ENCODE peak calls at places on chromosome 20, in seven cellular contexts. One of them, this sample, is unnamed.

GRCh38 chr20:19824861-19825260 is 66.8 kb downstream of the RIN2 start:
- DNase-seq in HFF-Myc: no peak
- DNase-seq in GM23248: peak
- DNase-seq in GM10248: no peak
- DNase-seq in astrocyte of the spinal cord: no peak
- DNase-seq in NCI-H2029: no peak
- DNase-seq in cardiac septum: no peak
- DNase-seq in this sample: no peak

GRCh38 chr20:58127731-58128130 is 100.7 kb downstream of the ANKRD60 start:
- DNase-seq in cardiac septum: no peak
- DNase-seq in GM23248: peak
- DNase-seq in GM10248: no peak
- DNase-seq in astrocyte of the spinal cord: peak
- DNase-seq in NCI-H2029: peak
- DNase-seq in HFF-Myc: peak
- DNase-seq in this sample: no peak

GRCh38 chr20:50559856-50560623 is 49.9 kb downstream of the PTPN1 start:
- DNase-seq in NCI-H2029: no peak
- DNase-seq in HFF-Myc: no peak
- DNase-seq in GM23248: no peak
- DNase-seq in GM10248: no peak
- DNase-seq in cardiac septum: no peak
- DNase-seq in astrocyte of the spinal cord: no peak
- DNase-seq in this sample: no peak

GRCh38 chr20:36155629-36155971 is 1.1 kb downstream of the EPB41L1 start:
- DNase-seq in cardiac septum: no peak
- DNase-seq in NCI-H2029: no peak
- DNase-seq in GM23248: no peak
- DNase-seq in GM10248: no peak
- DNase-seq in HFF-Myc: no peak
- DNase-seq in astrocyte of the spinal cord: no peak
- DNase-seq in this sample: no peak

GRCh38 chr20:37397076-37397953 is 51.4 kb downstream of the SRC start:
- DNase-seq in NCI-H2029: no peak
- DNase-seq in cardiac septum: no peak
- DNase-seq in GM23248: peak
- DNase-seq in GM10248: no peak
- DNase-seq in astrocyte of the spinal cord: peak
- DNase-seq in HFF-Myc: no peak
- DNase-seq in this sample: no peak

GRCh38 chr20:17226410-17227198 is at the start of gene PCSK2:
- DNase-seq in GM23248: peak
- DNase-seq in GM10248: peak
- DNase-seq in NCI-H2029: peak
- DNase-seq in HFF-Myc: no peak
- DNase-seq in astrocyte of the spinal cord: peak
- DNase-seq in cardiac septum: no peak
- DNase-seq in this sample: no peak

GRCh38 chr20:43397147-43397546 is 60.5 kb upstream of the SRSF6 start:
- DNase-seq in NCI-H2029: no peak
- DNase-seq in HFF-Myc: no peak
- DNase-seq in GM23248: peak
- DNase-seq in astrocyte of the spinal cord: no peak
- DNase-seq in GM10248: no peak
- DNase-seq in cardiac septum: no peak
- DNase-seq in this sample: no peak

GRCh38 chr20:8602389-8603116 is 466.3 kb upstream of the PLCB4 start:
- DNase-seq in cardiac septum: no peak
- DNase-seq in astrocyte of the spinal cord: peak
- DNase-seq in HFF-Myc: no peak
- DNase-seq in NCI-H2029: no peak
- DNase-seq in GM10248: peak
- DNase-seq in GM23248: peak
- DNase-seq in this sample: peak

GRCh38 chr20:49541733-49542513 is 26.0 kb downstream of the PTGIS start:
- DNase-seq in NCI-H2029: peak
- DNase-seq in astrocyte of the spinal cord: peak
- DNase-seq in GM10248: peak
- DNase-seq in cardiac septum: peak
- DNase-seq in HFF-Myc: peak
- DNase-seq in GM23248: peak
- DNase-seq in this sample: peak

GRCh38 chr20:58716476-58717277 is 24.1 kb downstream of the NPEPL1 start:
- DNase-seq in GM23248: no peak
- DNase-seq in astrocyte of the spinal cord: no peak
- DNase-seq in GM10248: peak
- DNase-seq in NCI-H2029: no peak
- DNase-seq in cardiac septum: peak
- DNase-seq in HFF-Myc: no peak
- DNase-seq in this sample: no peak

GRCh38 chr20:63315240-63315981 is 22.4 kb downstream of the COL20A1 start:
- DNase-seq in HFF-Myc: no peak
- DNase-seq in GM10248: no peak
- DNase-seq in GM23248: no peak
- DNase-seq in NCI-H2029: no peak
- DNase-seq in cardiac septum: peak
- DNase-seq in astrocyte of the spinal cord: no peak
- DNase-seq in this sample: no peak

GRCh38 chr20:62858059-62858458 is 3.6 kb downstream of the TCFL5 start:
- DNase-seq in HFF-Myc: no peak
- DNase-seq in astrocyte of the spinal cord: no peak
- DNase-seq in GM10248: no peak
- DNase-seq in NCI-H2029: no peak
- DNase-seq in cardiac septum: no peak
- DNase-seq in GM23248: no peak
- DNase-seq in this sample: no peak

GRCh38 chr20:44888226-44889103 is 3.0 kb downstream of the YWHAB start:
- DNase-seq in astrocyte of the spinal cord: no peak
- DNase-seq in GM23248: peak
- DNase-seq in cardiac septum: no peak
- DNase-seq in GM10248: no peak
- DNase-seq in NCI-H2029: no peak
- DNase-seq in HFF-Myc: no peak
- DNase-seq in this sample: no peak

GRCh38 chr20:63106765-63107448 is 100.1 kb upstream of the BHLHE23 start:
- DNase-seq in cardiac septum: no peak
- DNase-seq in astrocyte of the spinal cord: no peak
- DNase-seq in GM10248: no peak
- DNase-seq in NCI-H2029: no peak
- DNase-seq in GM23248: no peak
- DNase-seq in HFF-Myc: no peak
- DNase-seq in this sample: no peak

GRCh38 chr20:4064118-4064962 is 49.0 kb upstream of the RNF24 start:
- DNase-seq in cardiac septum: peak
- DNase-seq in HFF-Myc: peak
- DNase-seq in NCI-H2029: peak
- DNase-seq in GM10248: no peak
- DNase-seq in GM23248: peak
- DNase-seq in astrocyte of the spinal cord: peak
- DNase-seq in this sample: no peak

GRCh38 chr20:52313335-52313963 is 121.9 kb upstream of the ZFP64 start:
- DNase-seq in cardiac septum: no peak
- DNase-seq in HFF-Myc: peak
- DNase-seq in NCI-H2029: peak
- DNase-seq in astrocyte of the spinal cord: peak
- DNase-seq in GM23248: peak
- DNase-seq in GM10248: no peak
- DNase-seq in this sample: no peak

GRCh38 chr20:402496-402885 is 5.6 kb upstream of the RBCK1 start:
- DNase-seq in GM10248: no peak
- DNase-seq in HFF-Myc: no peak
- DNase-seq in GM23248: no peak
- DNase-seq in NCI-H2029: no peak
- DNase-seq in astrocyte of the spinal cord: no peak
- DNase-seq in cardiac septum: no peak
- DNase-seq in this sample: no peak

GRCh38 chr20:37328149-37328945 is 17.6 kb upstream of the SRC start:
- DNase-seq in NCI-H2029: no peak
- DNase-seq in GM10248: no peak
- DNase-seq in cardiac septum: no peak
- DNase-seq in HFF-Myc: no peak
- DNase-seq in GM23248: peak
- DNase-seq in astrocyte of the spinal cord: no peak
- DNase-seq in this sample: no peak

This sample was measured in GM06990.